ENCODE peak calls at places on chromosomes 6 and 20, in four cellular contexts. Y is astrocyte, S is HFF-Myc, O is esophagus squamous epithelium. J is an unnamed sample.

GRCh38 chr20:62361799-62362589 is 5.1 kb downstream of the LAMA5 start:
- DNase-seq in O (no peak), S (no peak), Y (no peak), J (no peak)

GRCh38 chr6:154232013-154232920 is 124.3 kb downstream of the IPCEF1 start:
- DNase-seq in S (peak), Y (peak), O (no peak), J (no peak)

GRCh38 chr6:13299403-13299821 is 28.9 kb downstream of the TBC1D7 start:
- DNase-seq in O (no peak), Y (no peak), S (no peak), J (no peak)

GRCh38 chr6:3987072-3987471 is 91.9 kb downstream of the FAM217A start:
- DNase-seq in S (peak), Y (peak), O (no peak), J (no peak)

GRCh38 chr6:157005940-157006339 is 228.8 kb downstream of the ARID1B start:
- DNase-seq in S (no peak), Y (no peak), O (no peak), J (no peak)

GRCh38 chr6:155177369-155177961 is 86.3 kb upstream of the CLDN20 start:
- DNase-seq in Y (peak), S (no peak), O (no peak), J (peak)

GRCh38 chr6:56938634-56939294 is 16.1 kb upstream of the BEND6 start:
- DNase-seq in Y (peak), S (peak), O (no peak), J (peak)

GRCh38 chr6:154864086-154864430 is 130.8 kb downstream of the SCAF8 start:
- DNase-seq in O (no peak), S (no peak), Y (no peak), J (no peak)

GRCh38 chr6:31701666-31702420 is 1.3 kb downstream of the ABHD16A start:
- DNase-seq in O (no peak), Y (no peak), S (no peak), J (no peak)

GRCh38 chr6:92124126-92124525 is 1295.2 kb downstream of the EPHA7 start:
- DNase-seq in O (no peak), S (no peak), Y (peak), J (no peak)

GRCh38 chr6:74480561-74480960 is 725.3 kb downstream of the COL12A1 start:
- DNase-seq in S (no peak), Y (no peak), O (no peak), J (no peak)

GRCh38 chr6:148105695-148106094 is 236.9 kb upstream of the SASH1 start:
- DNase-seq in Y (no peak), S (no peak), O (no peak), J (no peak)

GRCh38 chr6:150600302-150601017 is 775 bp downstream of the PLEKHG1 start:
- DNase-seq in O (peak), S (peak), Y (peak), J (peak)
- TF ChIP-seq CTCF in O (peak), S (peak), Y (peak), J (peak)

GRCh38 chr20:63662813-63663189 is 4.7 kb downstream of the RTEL1 start:
- DNase-seq in O (no peak), S (no peak), Y (no peak), J (no peak)
- TF ChIP-seq CTCF in O (no peak), S (no peak), Y (no peak), J (no peak)

GRCh38 chr6:114323784-114324183 is 19.0 kb downstream of the HS3ST5 start:
- DNase-seq in Y (no peak), S (no peak), O (no peak), J (no peak)

GRCh38 chr6:114327074-114327473 is 15.7 kb downstream of the HS3ST5 start:
- DNase-seq in Y (no peak), S (no peak), O (no peak), J (no peak)
- TF ChIP-seq CTCF in Y (no peak), S (no peak), O (no peak), J (no peak)

DNA sequence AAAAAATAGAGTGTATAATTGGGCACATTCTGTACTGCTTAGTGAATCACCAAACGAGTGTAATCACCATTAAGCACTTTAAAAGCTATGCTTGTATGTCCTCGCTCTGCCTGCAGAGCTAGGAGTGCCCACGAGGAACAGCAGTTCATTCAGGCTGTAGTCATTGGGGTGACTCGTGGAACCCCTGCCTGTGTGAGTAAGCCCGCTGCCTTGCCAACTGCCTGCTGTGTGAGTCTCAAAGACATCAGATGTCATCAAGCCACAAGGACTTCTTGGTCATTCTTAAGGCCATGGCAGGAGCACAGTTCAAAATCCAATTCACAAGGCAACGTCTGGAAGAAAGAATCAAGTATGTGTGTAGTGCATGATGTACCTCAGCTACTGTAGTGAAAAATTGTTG is 60.4 kb downstream of the FOXO3 start:
- DNase-seq in Y (peak), O (no peak), S (no peak), J (no peak)
- TF ChIP-seq CTCF in Y (peak), O (no peak), S (no peak), J (no peak)

GRCh38 chr20:47854687-47855212 is 69.5 kb upstream of the SULF2 start:
- DNase-seq in Y (peak), O (no peak), S (peak), J (no peak)
- TF ChIP-seq CTCF in Y (peak), O (peak), S (peak), J (peak)

J was measured in AG09319.